ENCODE peak calls at places on chromosomes 7 and 10, in four cellular contexts. N, V, U and O are unnamed samples. For H3K4me1, the result is how much of the 10 kb centered on the place peaks cover.

GRCh38 chr7:38054199-38054598 is 123.8 kb upstream of the STARD3NL start:
- DNase-seq in N (no peak), V (no peak), U (no peak), O (no peak)

GRCh38 chr7:120402368-120402767 is 129.4 kb downstream of the KCND2 start:
- DNase-seq in N (no peak), V (no peak), U (no peak), O (no peak)

GRCh38 chr7:4904346-4904745 is 20.8 kb upstream of the RADIL start:
- DNase-seq in N (no peak), V (no peak), U (no peak), O (no peak)

GRCh38 chr7:131940621-131941020 is 384.2 kb upstream of the PODXL start:
- DNase-seq in N (no peak), V (no peak), U (no peak), O (no peak)

GRCh38 chr10:116692225-116692624 is 50.1 kb downstream of the HSPA12A start:
- DNase-seq in N (no peak), V (no peak), U (no peak), O (no peak)

GRCh38 chr10:23467548-23467947 is 28.7 kb downstream of the OTUD1 start:
- DNase-seq in N (no peak), V (no peak), U (no peak), O (no peak)

GRCh38 chr10:15630353-15630752 is 89.4 kb downstream of the ITGA8 start:
- DNase-seq in N (no peak), V (peak), U (no peak), O (no peak)

GRCh38 chr10:18264466-18264865 is 124.2 kb downstream of the CACNB2 start:
- DNase-seq in N (no peak), V (no peak), U (no peak), O (no peak)

GRCh38 chr7:80722596-80723141 is 84.2 kb downstream of the CD36 start:
- DNase-seq in N (no peak), V (no peak), U (peak), O (no peak)

DNA sequence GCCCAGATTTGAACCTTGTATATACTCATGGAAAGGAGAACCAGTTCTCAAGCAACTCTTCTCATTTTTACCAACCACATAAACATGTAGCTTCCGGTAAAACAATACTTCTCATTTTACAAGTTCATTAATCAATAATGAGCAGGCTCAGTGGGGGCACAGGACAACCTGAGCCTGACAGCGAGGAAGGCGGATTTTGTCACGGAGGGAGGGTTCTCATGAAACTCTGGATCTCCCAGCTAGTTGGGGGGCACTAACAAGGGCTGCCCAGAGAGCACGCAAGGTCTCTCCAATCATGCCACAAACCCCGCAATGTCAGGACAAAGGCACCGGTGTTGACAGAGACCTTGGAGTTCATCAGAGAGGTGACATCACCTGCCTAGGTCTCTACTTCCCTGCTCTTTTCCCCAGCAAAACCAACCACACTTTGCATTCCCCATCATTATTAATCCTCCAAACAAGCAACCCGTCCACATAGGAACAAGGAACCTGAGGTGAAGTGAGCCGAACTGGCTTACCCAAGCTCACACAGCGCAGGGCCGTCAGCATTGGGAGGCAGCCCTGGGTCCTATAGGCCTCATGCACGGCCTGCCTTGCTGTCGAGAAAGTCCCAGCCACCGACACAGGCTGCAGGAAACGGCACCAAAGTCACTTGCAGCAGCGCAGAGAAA is 192.1 kb upstream of the KLF14 start:
- DNase-seq in N (no peak), V (no peak), U (no peak), O (peak)
- H3K4me1 ChIP-seq in N (under half), V (half or more), U (half or more), O (half or more)

GRCh38 chr7:82153776-82154175 is 289.8 kb downstream of the CACNA2D1 start:
- DNase-seq in N (no peak), V (no peak), U (no peak), O (no peak)
- H3K4me1 ChIP-seq in N (under half), V (under half), U (under half), O (under half)

GRCh38 chr10:62626817-62627216 is 177.7 kb upstream of the ADO start:
- DNase-seq in N (no peak), V (no peak), U (no peak), O (no peak)

GRCh38 chr10:62626096-62626495 is 178.4 kb upstream of the ADO start:
- DNase-seq in N (no peak), V (no peak), U (no peak), O (no peak)

GRCh38 chr10:62620491-62620890 is 184.0 kb upstream of the ADO start:
- DNase-seq in N (no peak), V (no peak), U (no peak), O (no peak)

GRCh38 chr10:62625484-62625883 is 179.0 kb upstream of the ADO start:
- DNase-seq in N (no peak), V (no peak), U (no peak), O (no peak)

DNA sequence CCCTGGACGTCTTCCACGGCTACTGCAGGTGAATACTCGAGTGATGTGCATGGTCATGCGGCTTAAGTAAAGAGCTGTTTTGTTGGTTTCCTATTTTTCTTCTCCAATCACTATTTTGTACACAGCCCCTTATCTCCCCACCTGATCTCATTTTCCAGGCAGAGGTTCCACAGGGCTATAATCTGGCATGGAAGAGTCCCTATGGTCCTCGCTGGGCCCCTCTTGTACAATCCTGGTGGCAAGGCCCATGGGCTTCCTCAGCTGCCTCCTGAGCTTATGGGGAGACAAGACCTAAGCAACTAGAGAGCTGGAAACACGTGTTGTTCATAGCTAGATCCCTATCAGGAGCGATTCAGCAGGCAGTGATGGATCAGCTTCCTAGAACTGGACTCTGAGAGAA is 181.3 kb upstream of the ADO start:
- DNase-seq in N (no peak), V (no peak), U (no peak), O (no peak)
- H3K4me1 ChIP-seq in N (under half), V (under half), U (under half), O (under half)

DNA sequence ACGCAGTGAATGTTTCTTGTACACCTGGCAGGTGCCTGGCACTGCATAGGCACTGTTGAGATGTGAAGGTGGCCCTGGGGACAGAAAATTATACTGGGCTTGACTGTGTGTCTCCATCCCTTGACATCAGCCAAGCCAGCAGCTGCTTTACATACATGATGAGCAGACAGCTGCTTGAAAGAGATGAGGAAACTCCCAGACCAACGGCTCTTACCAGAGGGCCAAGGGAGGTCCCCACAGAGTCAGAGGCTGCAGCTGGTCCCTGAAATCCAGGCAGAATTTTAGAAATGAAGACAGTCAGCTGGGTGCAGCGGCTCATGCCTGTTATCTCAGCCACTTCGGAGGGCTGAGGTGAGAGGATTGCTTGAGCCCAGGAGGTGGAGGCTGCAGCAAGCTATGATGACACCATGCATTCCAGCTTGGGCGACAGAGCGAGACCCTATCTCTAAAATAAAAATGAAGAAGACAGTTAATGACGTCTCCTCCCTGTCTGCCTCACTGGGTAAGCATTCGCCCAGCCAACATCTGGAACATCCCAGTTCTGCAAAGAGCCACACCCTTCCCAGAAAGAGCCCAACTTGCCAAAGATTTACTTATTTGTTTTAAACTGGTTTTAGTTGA is 17.6 kb downstream of the LIMK1 start:
- DNase-seq in N (peak), V (no peak), U (peak), O (no peak)
- H3K4me1 ChIP-seq in N (under half), V (under half), U (under half), O (under half)

DNA sequence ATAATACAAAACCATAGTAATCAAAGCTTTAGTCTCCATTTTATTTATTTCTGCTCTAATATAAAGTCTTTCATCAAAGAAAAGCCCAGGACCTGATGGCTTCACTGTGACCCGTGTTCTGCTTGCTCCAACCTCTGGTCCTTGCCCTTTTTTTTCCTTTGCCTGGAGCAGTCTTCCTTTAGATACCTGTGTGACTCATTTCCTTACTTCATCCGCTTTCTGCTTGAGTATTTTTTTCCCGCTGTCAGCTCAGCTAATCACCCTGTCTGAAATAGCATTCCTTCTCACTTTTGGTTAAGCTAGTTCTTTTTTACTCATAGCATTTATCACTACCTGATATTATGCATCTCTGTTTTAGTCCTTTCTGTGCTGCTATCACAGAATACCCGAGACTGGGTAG is 194.8 kb downstream of the ABCA13 start:
- DNase-seq in N (no peak), V (no peak), U (no peak), O (no peak)
- H3K4me1 ChIP-seq in N (under half), V (under half), U (under half), O (under half)

GRCh38 chr7:31517103-31517502 is 3.2 kb downstream of the ITPRID1 start:
- DNase-seq in N (no peak), V (no peak), U (no peak), O (no peak)
- H3K4me1 ChIP-seq in N (under half), V (under half), U (under half), O (under half)

DNA sequence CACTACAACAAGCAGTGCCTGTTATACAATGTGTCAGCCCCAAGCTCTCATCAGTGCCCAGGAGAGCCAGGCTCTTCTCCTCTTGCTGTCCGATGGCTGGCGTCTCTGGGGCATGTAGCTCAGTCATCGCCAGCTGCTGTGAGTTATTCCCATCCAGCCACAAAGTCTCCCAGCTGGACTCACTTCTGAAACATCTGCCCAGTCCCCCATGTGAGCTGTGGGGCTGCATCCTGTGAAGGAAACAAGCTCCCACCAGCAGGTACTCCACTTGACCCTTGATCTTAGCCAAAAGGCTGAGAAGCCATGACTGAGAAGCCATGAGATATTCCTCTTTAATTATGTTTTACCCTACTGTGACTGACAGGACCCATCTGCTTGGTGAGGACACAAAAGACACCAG is 212.7 kb upstream of the IGFBP3 start:
- DNase-seq in N (no peak), V (no peak), U (no peak), O (no peak)
- H3K4me1 ChIP-seq in N (under half), V (under half), U (under half), O (under half)

DNA sequence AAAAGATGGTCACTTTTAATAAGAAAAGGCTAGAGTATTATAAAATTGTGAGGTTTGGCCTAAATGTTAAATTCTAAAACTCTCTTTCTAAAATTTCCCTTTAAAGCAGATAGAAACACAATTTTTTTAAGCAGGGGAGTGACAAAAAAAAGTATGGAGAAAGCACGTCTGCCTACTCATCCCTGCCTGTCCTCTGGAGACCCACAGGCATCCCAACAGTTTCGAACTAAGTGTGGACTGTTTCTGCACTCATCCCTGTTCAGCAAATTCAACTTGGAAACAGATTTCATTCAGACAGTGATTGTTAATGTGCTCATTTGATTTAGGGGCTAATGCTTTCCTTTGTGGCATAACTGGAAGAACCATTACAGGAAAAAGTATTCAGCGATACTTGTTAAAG is 192.6 kb upstream of the CXCL12 start:
- DNase-seq in N (no peak), V (no peak), U (no peak), O (no peak)
- H3K4me1 ChIP-seq in N (under half), V (under half), U (under half), O (under half)

GRCh38 chr10:33233191-33233590 is 101.3 kb downstream of the NRP1 start:
- DNase-seq in N (no peak), V (no peak), U (no peak), O (no peak)
- H3K4me1 ChIP-seq in N (under half), V (half or more), U (under half), O (under half)